ENCODE peak calls at places on chromosome 15, in five cellular contexts. Y is fibroblast of lung, L is tibial artery, V is NT2/D1, P is tibial nerve. C is an unnamed sample.

GRCh38 chr15:75599396-75599795 is 20.3 kb upstream of the PTPN9 start:
- DNase-seq in V (no peak), P (no peak), Y (no peak), L (no peak), C (no peak)

GRCh38 chr15:94670436-94671034 is 439.2 kb downstream of the MCTP2 start:
- DNase-seq in V (peak; percentile 30), Y (peak; percentile 32), L (no peak), P (no peak), C (no peak)

GRCh38 chr15:57651445-57651844 is 55.1 kb upstream of the POLR2M start:
- DNase-seq in P (no peak), Y (no peak), L (no peak), V (no peak), C (no peak)

GRCh38 chr15:91956026-91956723 is 102.7 kb downstream of the SLCO3A1 start:
- DNase-seq in V (peak; percentile 48), L (peak; percentile 31), Y (peak; percentile 25), P (no peak), C (no peak)

GRCh38 chr15:29446480-29446879 is 176.9 kb upstream of the NSMCE3 start:
- DNase-seq in P (no peak), Y (no peak), V (no peak), L (no peak), C (no peak)

GRCh38 chr15:43527802-43528541 is 10.6 kb downstream of the MAP1A start:
- DNase-seq in Y (no peak), V (no peak), P (no peak), L (no peak), C (no peak)

GRCh38 chr15:57920916-57921315 is 144.6 kb downstream of the ALDH1A2 start:
- DNase-seq in P (no peak), V (no peak), L (no peak), Y (no peak), C (no peak)

GRCh38 chr15:63430766-63431451 is 49.3 kb upstream of the CA12 start:
- DNase-seq in V (no peak), L (no peak), P (no peak), Y (no peak), C (no peak)

GRCh38 chr15:63833246-63833696 is 477 bp downstream of the HERC1 start:
- DNase-seq in L (peak; percentile 25), P (no peak), V (no peak), Y (peak; percentile 64), C (peak; percentile 32)

GRCh38 chr15:45276851-45277250 is 24.8 kb downstream of the SLC28A2 start:
- DNase-seq in Y (peak; percentile 22), V (no peak), P (no peak), L (no peak), C (no peak)

GRCh38 chr15:55496716-55497115 is 11.3 kb downstream of the DNAAF4 start:
- DNase-seq in P (no peak), V (no peak), Y (no peak), L (no peak), C (no peak)

GRCh38 chr15:70430029-70430428 is 332.3 kb upstream of the TLE3 start:
- DNase-seq in P (no peak), Y (peak; percentile 77), L (no peak), V (no peak), C (no peak)

GRCh38 chr15:83105450-83105849 is 2.0 kb upstream of the TM6SF1 start:
- DNase-seq in V (no peak), P (no peak), Y (no peak), L (no peak), C (no peak)

GRCh38 chr15:76012021-76012551 is at the start of gene NRG4:
- DNase-seq in L (no peak), P (no peak), Y (no peak), V (no peak), C (no peak)

GRCh38 chr15:45801543-45801942 is 166.7 kb downstream of the SQOR start:
- DNase-seq in P (no peak), V (no peak), Y (no peak), L (no peak), C (no peak)

GRCh38 chr15:76191539-76192244 is 119.6 kb downstream of the ETFA start:
- DNase-seq in Y (no peak), V (no peak), L (no peak), P (no peak), C (peak; percentile 86)

GRCh38 chr15:95196176-95196915 is 965.0 kb downstream of the MCTP2 start:
- DNase-seq in Y (peak; percentile 35), L (no peak), P (no peak), V (no peak), C (no peak)

GRCh38 chr15:66004618-66005262 is 135.4 kb downstream of the RAB11A start:
- DNase-seq in V (no peak), L (no peak), P (no peak), Y (peak; percentile 21), C (no peak)

GRCh38 chr15:74653426-74654082 is 37.9 kb downstream of the CLK3 start:
- DNase-seq in V (no peak), L (no peak), Y (peak; percentile 88), P (no peak), C (peak; percentile 60)

GRCh38 chr15:68419301-68420175 is 12.4 kb downstream of the ITGA11 start:
- DNase-seq in V (no peak), Y (no peak), L (no peak), P (no peak), C (no peak)

GRCh38 chr15:92079047-92079446 is 225.5 kb downstream of the SLCO3A1 start:
- DNase-seq in Y (no peak), V (no peak), L (no peak), P (no peak), C (no peak)

GRCh38 chr15:77014137-77015081 is 19.5 kb downstream of the PSTPIP1 start:
- DNase-seq in Y (no peak), L (no peak), P (no peak), V (no peak), C (no peak)

GRCh38 chr15:39202641-39203040 is 378.2 kb upstream of the THBS1 start:
- DNase-seq in L (no peak), Y (no peak), P (no peak), V (no peak), C (no peak)

GRCh38 chr15:95025924-95026728 is 794.8 kb downstream of the MCTP2 start:
- DNase-seq in V (no peak), Y (peak; percentile 39), P (peak; percentile 59), L (peak; percentile 58), C (no peak)

GRCh38 chr15:71186267-71186666 is 71.0 kb downstream of the THSD4 start:
- DNase-seq in P (no peak), L (no peak), Y (no peak), V (no peak), C (peak; percentile 57)

GRCh38 chr15:88303455-88303854 is 46.9 kb upstream of the NTRK3 start:
- DNase-seq in L (no peak), Y (no peak), V (no peak), P (no peak), C (no peak)

GRCh38 chr15:67678948-67679347 is 136.4 kb downstream of the MAP2K5 start:
- DNase-seq in V (no peak), L (no peak), Y (no peak), P (no peak), C (peak; percentile 6)

GRCh38 chr15:69067296-69067695 is 52.8 kb downstream of the NOX5 start:
- DNase-seq in V (no peak), L (no peak), P (no peak), Y (no peak), C (no peak)

GRCh38 chr15:37771462-37771861 is 163.0 kb upstream of the TMCO5A start:
- DNase-seq in Y (peak; percentile 58), L (no peak), V (no peak), P (no peak), C (no peak)

DNA sequence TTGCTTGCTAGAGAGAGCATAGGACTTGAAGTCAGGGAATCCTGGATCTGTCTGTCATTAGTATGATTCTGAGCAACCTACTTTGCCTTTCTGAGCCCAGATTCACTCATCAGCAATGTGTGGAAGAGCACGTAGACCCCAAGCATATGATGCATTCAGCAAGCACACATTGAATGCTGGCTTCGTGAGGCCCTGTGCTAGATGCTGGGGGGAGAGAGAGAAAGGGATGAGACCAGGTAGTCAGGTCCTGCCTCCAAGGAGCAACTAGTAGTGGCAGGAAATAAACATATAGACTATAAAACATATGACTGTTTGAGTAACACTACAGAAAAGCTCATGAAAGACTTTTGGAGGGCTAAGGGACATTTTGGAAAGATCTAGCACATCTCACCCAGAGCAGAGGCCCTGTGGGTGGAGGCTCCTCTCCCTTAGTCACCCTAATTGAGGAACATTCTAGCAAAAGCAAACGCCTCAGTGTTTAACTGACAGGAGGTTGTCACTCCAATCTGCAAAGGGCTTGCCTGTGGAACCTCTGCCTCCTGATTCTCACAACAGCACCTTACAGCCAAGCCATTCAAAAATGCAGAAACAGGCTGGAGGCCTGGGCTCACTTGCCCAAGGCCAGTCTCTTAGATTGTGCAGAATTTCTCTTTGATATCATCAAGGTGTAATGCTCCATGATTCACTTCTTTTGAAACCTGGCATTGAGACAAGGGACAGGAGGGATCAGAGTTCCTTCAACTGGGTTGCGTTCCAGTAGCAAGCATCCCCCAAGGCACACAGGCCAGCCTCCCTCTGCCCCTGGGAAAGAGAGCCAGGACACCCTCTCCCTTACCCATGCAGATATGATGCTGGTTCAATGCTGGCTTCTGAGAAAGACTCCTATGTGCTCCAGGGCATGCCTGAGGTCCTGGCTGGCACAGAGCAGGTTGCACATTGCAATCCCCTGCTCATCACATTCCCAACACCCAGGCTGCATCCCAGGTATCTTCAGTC is 26.1 kb downstream of the STARD5 start:
- DNase-seq in L (no peak), P (no peak), Y (no peak), V (no peak), C (no peak)
- H3K4me1 ChIP-seq in L (no peaks in the 10 kb centered on the region), P (no peaks in the 10 kb centered on the region), Y (peaks cover 2% of the 10 kb centered on the region), V (peaks cover 5% of the 10 kb centered on the region), C (peaks cover 36% of the 10 kb centered on the region)

GRCh38 chr15:99435761-99436346 is 129.9 kb upstream of the MEF2A start:
- DNase-seq in V (no peak), Y (no peak), L (peak; percentile 14), P (peak; percentile 7), C (peak; percentile 24)

GRCh38 chr15:99436472-99437314 is 129.1 kb upstream of the MEF2A start:
- DNase-seq in Y (no peak), P (peak; percentile 8), L (peak; percentile 15), V (no peak), C (peak; percentile 77)

GRCh38 chr15:99434506-99435137 is 131.2 kb upstream of the MEF2A start:
- DNase-seq in L (peak; percentile 10), P (peak; percentile 4), V (no peak), Y (no peak), C (peak; percentile 12)

GRCh38 chr15:99433757-99434211 is 132.0 kb upstream of the MEF2A start:
- DNase-seq in P (no peak), L (peak; percentile 11), Y (no peak), V (no peak), C (peak; percentile 20)

GRCh38 chr15:99435138-99435695 is 130.6 kb upstream of the MEF2A start:
- DNase-seq in L (peak; percentile 17), Y (no peak), V (no peak), P (peak; percentile 7), C (peak; percentile 83)
- H3K4me1 ChIP-seq in L (peaks cover 17% of the 10 kb centered on the region), Y (peaks cover 4% of the 10 kb centered on the region), V (peaks cover 21% of the 10 kb centered on the region), P (no peaks in the 10 kb centered on the region), C (peaks cover 61% of the 10 kb centered on the region)

GRCh38 chr15:80800067-80800466 is 20.9 kb downstream of the CEMIP start:
- DNase-seq in P (no peak), L (no peak), Y (no peak), V (no peak), C (no peak)

GRCh38 chr15:80801891-80802680 is 22.9 kb downstream of the CEMIP start:
- DNase-seq in Y (peak; percentile 68), P (no peak), L (no peak), V (no peak), C (peak; percentile 30)

GRCh38 chr15:80803580-80804525 is 24.7 kb downstream of the CEMIP start:
- DNase-seq in L (no peak), P (no peak), V (no peak), Y (peak; percentile 44), C (no peak)

GRCh38 chr15:80804970-80805495 is 25.9 kb downstream of the CEMIP start:
- DNase-seq in L (no peak), V (no peak), Y (no peak), P (no peak), C (no peak)
- H3K4me1 ChIP-seq in L (no peaks in the 10 kb centered on the region), V (no peaks in the 10 kb centered on the region), Y (no peaks in the 10 kb centered on the region), P (no peaks in the 10 kb centered on the region), C (no peaks in the 10 kb centered on the region)

GRCh38 chr15:31357148-31357547 is 30.5 kb downstream of the KLF13 start:
- DNase-seq in P (no peak), Y (no peak), V (no peak), L (no peak), C (no peak)
- H3K4me1 ChIP-seq in P (peaks cover 3% of the 10 kb centered on the region), Y (peaks cover 18% of the 10 kb centered on the region), V (peaks cover 28% of the 10 kb centered on the region), L (peaks cover 38% of the 10 kb centered on the region), C (peaks cover 100% of the 10 kb centered on the region)

C was measured in upper lobe of left lung.